ENCODE peak calls at places on chromosomes 16 and 17, in four cellular contexts. One of them, this sample, is unnamed.

GRCh38 chr16:30032083-30032819 is 1.2 kb upstream of the TLCD3B start:
- DNase-seq in NB4: peak; percentile 87
- DNase-seq in CD4-positive, alpha-beta T cell: peak; percentile 51
- DNase-seq in esophagus muscularis mucosa: no peak
- DNase-seq in this sample: no peak

GRCh38 chr17:74520790-74521480 is 10.3 kb downstream of the CD300LB start:
- DNase-seq in esophagus muscularis mucosa: peak; percentile 86
- DNase-seq in NB4: peak; percentile 95
- DNase-seq in CD4-positive, alpha-beta T cell: no peak
- DNase-seq in this sample: peak; percentile 81

GRCh38 chr16:8959921-8960787 is 3.6 kb downstream of the USP7 start:
- DNase-seq in CD4-positive, alpha-beta T cell: no peak
- DNase-seq in esophagus muscularis mucosa: no peak
- DNase-seq in NB4: peak; percentile 54
- DNase-seq in this sample: no peak

GRCh38 chr16:85579883-85580607 is 33.1 kb upstream of the GSE1 start:
- DNase-seq in NB4: no peak
- DNase-seq in esophagus muscularis mucosa: no peak
- DNase-seq in CD4-positive, alpha-beta T cell: no peak
- DNase-seq in this sample: no peak

GRCh38 chr17:81417049-81417878 is 22.0 kb downstream of the BAHCC1 start:
- DNase-seq in NB4: no peak
- DNase-seq in esophagus muscularis mucosa: no peak
- DNase-seq in CD4-positive, alpha-beta T cell: no peak
- DNase-seq in this sample: no peak

GRCh38 chr17:57114085-57114673 is 29.1 kb downstream of the AKAP1 start:
- DNase-seq in CD4-positive, alpha-beta T cell: peak; percentile 52
- DNase-seq in esophagus muscularis mucosa: no peak
- DNase-seq in NB4: peak; percentile 60
- DNase-seq in this sample: no peak

GRCh38 chr16:12267491-12267890 is 291.0 kb downstream of the SNX29 start:
- DNase-seq in CD4-positive, alpha-beta T cell: no peak
- DNase-seq in esophagus muscularis mucosa: no peak
- DNase-seq in NB4: no peak
- DNase-seq in this sample: no peak

GRCh38 chr16:50665128-50665878 is 15.8 kb downstream of the SNX20 start:
- DNase-seq in esophagus muscularis mucosa: peak; percentile 95
- DNase-seq in CD4-positive, alpha-beta T cell: peak; percentile 77
- DNase-seq in NB4: peak; percentile 84
- DNase-seq in this sample: peak; percentile 95

GRCh38 chr17:31877911-31878702 is 19.1 kb upstream of the COPRS start:
- DNase-seq in NB4: no peak
- DNase-seq in esophagus muscularis mucosa: no peak
- DNase-seq in CD4-positive, alpha-beta T cell: no peak
- DNase-seq in this sample: peak; percentile 85

GRCh38 chr16:84841787-84842300 is 22.1 kb downstream of the CRISPLD2 start:
- DNase-seq in NB4: no peak
- DNase-seq in CD4-positive, alpha-beta T cell: no peak
- DNase-seq in esophagus muscularis mucosa: no peak
- DNase-seq in this sample: no peak

DNA sequence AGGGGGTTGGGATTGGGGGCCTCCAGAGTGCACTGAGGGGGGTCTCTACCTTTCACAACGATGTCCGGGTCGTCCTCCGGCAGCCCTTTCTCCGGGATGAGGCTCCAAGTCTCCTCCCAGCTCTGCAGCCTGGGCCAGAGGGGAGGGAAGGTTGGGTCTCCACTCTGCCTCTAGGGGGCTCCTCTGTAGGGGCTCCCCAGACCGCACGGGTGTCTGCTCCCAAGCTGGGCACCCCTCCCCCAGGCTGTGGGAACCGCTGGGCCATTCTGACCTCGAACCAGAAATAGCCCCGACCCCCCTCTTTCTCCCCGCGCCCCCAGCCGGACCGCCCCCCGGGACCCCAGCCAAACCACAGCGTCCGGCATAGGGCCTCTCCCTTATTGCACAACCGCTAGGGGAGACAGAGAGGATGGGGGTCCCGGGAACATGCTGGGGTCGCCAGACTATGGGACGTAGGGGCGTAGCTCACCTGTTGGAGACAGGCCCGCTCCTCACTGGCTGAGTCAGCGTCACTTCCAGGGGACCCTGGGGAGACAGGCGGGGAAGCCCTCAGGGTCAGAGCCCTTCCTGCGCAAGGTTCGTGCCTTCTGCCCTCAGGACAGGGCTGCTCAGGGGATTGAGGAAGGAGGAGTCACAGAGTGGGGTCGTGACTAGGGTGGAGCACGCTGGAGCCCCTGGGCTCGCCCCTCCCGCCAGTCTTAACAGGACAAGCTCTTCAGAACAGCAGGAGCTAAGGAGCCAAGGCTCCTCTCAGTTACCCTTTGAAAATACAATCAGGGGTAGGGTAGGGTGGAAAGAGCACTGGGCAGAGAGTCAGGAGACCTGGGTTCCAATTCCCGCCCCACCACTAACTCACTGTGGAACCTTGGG is 2.7 kb downstream of the PLEKHH3 start:
- DNase-seq in esophagus muscularis mucosa: no peak
- DNase-seq in CD4-positive, alpha-beta T cell: no peak
- DNase-seq in NB4: peak; percentile 77
- DNase-seq in this sample: no peak
- TF ChIP-seq CTCF in esophagus muscularis mucosa: peak; percentile 58
- TF ChIP-seq CTCF in CD4-positive, alpha-beta T cell: peak; percentile 52
- TF ChIP-seq CTCF in NB4: peak; percentile 55
- TF ChIP-seq CTCF in this sample: peak; percentile 54

DNA sequence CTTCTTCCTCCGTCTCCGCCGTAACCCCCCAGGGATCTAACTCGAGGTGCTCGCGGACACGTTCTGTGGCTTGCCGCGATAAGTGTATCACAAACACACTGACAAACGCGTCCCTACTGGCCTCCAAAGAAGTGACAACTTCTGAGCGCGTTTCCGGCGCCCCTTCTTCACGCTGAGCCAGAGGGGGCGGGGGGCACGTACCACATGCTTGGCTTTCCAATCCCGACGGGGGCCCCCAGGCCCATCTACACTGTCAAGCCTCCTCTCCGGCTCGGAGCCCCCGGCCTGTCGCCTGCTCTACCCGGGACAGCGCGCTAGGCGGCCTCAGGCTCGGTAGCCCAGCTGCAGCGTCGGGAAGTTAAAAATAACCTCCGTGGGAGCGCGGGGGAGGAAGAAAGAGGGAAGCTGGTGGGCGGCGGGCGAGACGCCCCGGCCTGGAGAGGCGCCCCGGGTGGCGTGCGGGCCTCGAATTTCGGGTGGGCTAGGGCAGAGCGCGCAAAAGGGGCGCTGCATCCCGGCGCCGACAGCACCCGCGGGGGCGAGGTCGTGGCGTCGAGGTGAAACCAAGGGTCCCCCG is 676 bp upstream of the SPHK1 start:
- DNase-seq in esophagus muscularis mucosa: no peak
- DNase-seq in CD4-positive, alpha-beta T cell: no peak
- DNase-seq in NB4: peak; percentile 74
- DNase-seq in this sample: no peak
- TF ChIP-seq CTCF in esophagus muscularis mucosa: peak; percentile 31
- TF ChIP-seq CTCF in CD4-positive, alpha-beta T cell: no peak
- TF ChIP-seq CTCF in NB4: peak; percentile 17
- TF ChIP-seq CTCF in this sample: no peak

GRCh38 chr17:21002309-21003006 is 40.4 kb downstream of the USP22 start:
- DNase-seq in esophagus muscularis mucosa: no peak
- DNase-seq in NB4: no peak
- DNase-seq in CD4-positive, alpha-beta T cell: no peak
- DNase-seq in this sample: no peak
- TF ChIP-seq CTCF in esophagus muscularis mucosa: no peak
- TF ChIP-seq CTCF in NB4: no peak
- TF ChIP-seq CTCF in CD4-positive, alpha-beta T cell: no peak
- TF ChIP-seq CTCF in this sample: no peak

GRCh38 chr17:33436321-33436720 is 143.2 kb upstream of the ASIC2 start:
- DNase-seq in CD4-positive, alpha-beta T cell: no peak
- DNase-seq in NB4: peak; percentile 7
- DNase-seq in esophagus muscularis mucosa: no peak
- DNase-seq in this sample: no peak
- TF ChIP-seq CTCF in CD4-positive, alpha-beta T cell: no peak
- TF ChIP-seq CTCF in NB4: no peak
- TF ChIP-seq CTCF in esophagus muscularis mucosa: no peak
- TF ChIP-seq CTCF in this sample: no peak

GRCh38 chr16:3087243-3087791 is 11.8 kb downstream of the ZSCAN10 start:
- DNase-seq in NB4: peak; percentile 49
- DNase-seq in CD4-positive, alpha-beta T cell: no peak
- DNase-seq in esophagus muscularis mucosa: no peak
- DNase-seq in this sample: no peak
- TF ChIP-seq CTCF in NB4: peak; percentile 43
- TF ChIP-seq CTCF in CD4-positive, alpha-beta T cell: no peak
- TF ChIP-seq CTCF in esophagus muscularis mucosa: peak; percentile 15
- TF ChIP-seq CTCF in this sample: peak; percentile 23

GRCh38 chr17:69335018-69335417 is 8.1 kb upstream of the ABCA5 start:
- DNase-seq in esophagus muscularis mucosa: no peak
- DNase-seq in CD4-positive, alpha-beta T cell: no peak
- DNase-seq in NB4: peak; percentile 19
- DNase-seq in this sample: no peak
- TF ChIP-seq CTCF in esophagus muscularis mucosa: peak; percentile 42
- TF ChIP-seq CTCF in CD4-positive, alpha-beta T cell: peak; percentile 38
- TF ChIP-seq CTCF in NB4: no peak
- TF ChIP-seq CTCF in this sample: peak; percentile 59

GRCh38 chr16:64468515-64469090 is 653.3 kb downstream of the CDH11 start:
- DNase-seq in esophagus muscularis mucosa: no peak
- DNase-seq in NB4: no peak
- DNase-seq in CD4-positive, alpha-beta T cell: no peak
- DNase-seq in this sample: no peak

GRCh38 chr16:64475627-64476351 is 646.1 kb downstream of the CDH11 start:
- DNase-seq in CD4-positive, alpha-beta T cell: no peak
- DNase-seq in esophagus muscularis mucosa: no peak
- DNase-seq in NB4: no peak
- DNase-seq in this sample: no peak

GRCh38 chr16:64469351-64469750 is 652.5 kb downstream of the CDH11 start:
- DNase-seq in NB4: no peak
- DNase-seq in esophagus muscularis mucosa: no peak
- DNase-seq in CD4-positive, alpha-beta T cell: no peak
- DNase-seq in this sample: no peak

GRCh38 chr16:64470916-64471315 is 650.9 kb downstream of the CDH11 start:
- DNase-seq in CD4-positive, alpha-beta T cell: no peak
- DNase-seq in esophagus muscularis mucosa: no peak
- DNase-seq in NB4: no peak
- DNase-seq in this sample: no peak

DNA sequence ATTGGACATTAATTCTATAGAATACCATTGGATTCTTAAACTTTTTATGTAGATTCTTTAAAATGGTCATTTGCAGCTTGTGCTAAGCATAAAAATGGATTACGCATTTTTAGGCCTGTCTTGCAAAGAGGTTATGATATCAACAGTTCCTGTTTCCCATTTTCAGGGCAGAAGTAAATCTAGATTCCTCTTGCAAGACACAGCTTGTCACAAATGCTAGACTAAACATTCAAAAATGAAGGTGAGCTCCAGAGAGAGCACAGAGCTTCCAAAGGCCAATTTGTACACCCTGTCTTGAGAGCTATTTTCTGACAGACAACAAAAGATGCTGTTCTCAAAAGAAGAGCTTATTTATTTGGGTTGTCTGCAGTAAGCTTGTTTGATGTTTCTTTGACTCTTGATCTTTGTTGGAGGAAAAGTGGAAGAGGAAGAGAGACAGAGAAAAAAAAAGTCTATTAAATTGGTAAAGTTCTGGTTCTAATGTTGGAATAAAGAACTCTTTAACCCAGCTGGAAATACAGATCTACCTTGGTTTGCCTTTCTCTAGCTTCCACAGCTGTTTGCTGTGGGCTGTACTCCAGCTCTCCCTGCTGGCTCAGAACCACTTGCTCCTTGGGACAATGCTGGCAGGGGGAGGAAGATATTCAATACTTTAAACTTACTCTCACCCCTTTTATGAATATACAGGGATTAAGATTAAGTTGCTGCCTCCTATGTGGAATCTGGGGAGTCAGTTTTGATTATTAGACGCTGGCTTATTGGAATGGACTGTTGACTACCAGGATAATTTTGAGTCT is 651.8 kb downstream of the CDH11 start:
- DNase-seq in CD4-positive, alpha-beta T cell: no peak
- DNase-seq in esophagus muscularis mucosa: no peak
- DNase-seq in NB4: no peak
- DNase-seq in this sample: no peak
- TF ChIP-seq CTCF in CD4-positive, alpha-beta T cell: no peak
- TF ChIP-seq CTCF in esophagus muscularis mucosa: peak; percentile 14
- TF ChIP-seq CTCF in NB4: no peak
- TF ChIP-seq CTCF in this sample: peak; percentile 33

GRCh38 chr16:6356881-6357280 is 975.8 kb upstream of the RBFOX1 start:
- DNase-seq in CD4-positive, alpha-beta T cell: no peak
- DNase-seq in NB4: no peak
- DNase-seq in esophagus muscularis mucosa: no peak
- DNase-seq in this sample: no peak

GRCh38 chr16:6362321-6362720 is 970.3 kb upstream of the RBFOX1 start:
- DNase-seq in NB4: no peak
- DNase-seq in CD4-positive, alpha-beta T cell: no peak
- DNase-seq in esophagus muscularis mucosa: no peak
- DNase-seq in this sample: no peak

GRCh38 chr16:6363891-6364607 is 968.6 kb upstream of the RBFOX1 start:
- DNase-seq in NB4: no peak
- DNase-seq in esophagus muscularis mucosa: no peak
- DNase-seq in CD4-positive, alpha-beta T cell: no peak
- DNase-seq in this sample: no peak

GRCh38 chr16:6360641-6361040 is 972.0 kb upstream of the RBFOX1 start:
- DNase-seq in NB4: no peak
- DNase-seq in esophagus muscularis mucosa: no peak
- DNase-seq in CD4-positive, alpha-beta T cell: no peak
- DNase-seq in this sample: no peak
- TF ChIP-seq CTCF in NB4: peak; percentile 8
- TF ChIP-seq CTCF in esophagus muscularis mucosa: no peak
- TF ChIP-seq CTCF in CD4-positive, alpha-beta T cell: no peak
- TF ChIP-seq CTCF in this sample: no peak